ENCODE peak calls at places on chromosome 1, in five cellular contexts. B, E, J, W and M are unnamed samples.
A peak's percentile ranks its signal among the peaks of the same experiment; 100 is the strongest.

GRCh38 chr1:115978292-115978941 is 2.1 kb downstream of the SLC22A15 start:
- DNase-seq in W (no peak), E (no peak), J (no peak), B (no peak), M (no peak)

GRCh38 chr1:36359911-36360310 is 25.8 kb downstream of the STK40 start:
- DNase-seq in W (no peak), J (no peak), E (no peak), B (no peak), M (no peak)

GRCh38 chr1:20483833-20484525 is 2.0 kb downstream of the CAMK2N1 start:
- DNase-seq in J (no peak), E (peak; percentile 43), W (no peak), B (peak; percentile 16), M (no peak)

GRCh38 chr1:94805912-94806311 is 14.2 kb upstream of the SLC44A3 start:
- DNase-seq in W (peak; percentile 24), J (peak; percentile 30), B (peak; percentile 69), E (peak; percentile 64), M (no peak)

GRCh38 chr1:228018961-228019721 is 12.3 kb downstream of the WNT3A start:
- DNase-seq in W (no peak), B (peak; percentile 3), J (no peak), E (peak; percentile 2), M (no peak)

GRCh38 chr1:152756872-152757271 is 953 bp upstream of the KPRP start:
- DNase-seq in B (no peak), W (no peak), E (no peak), J (no peak), M (no peak)

GRCh38 chr1:223276029-223276428 is 87.9 kb downstream of the SUSD4 start:
- DNase-seq in W (no peak), J (no peak), B (no peak), E (no peak), M (no peak)

GRCh38 chr1:11648732-11649158 is 5.5 kb downstream of the FBXO2 start:
- DNase-seq in E (peak; percentile 71), J (peak; percentile 19), W (peak; percentile 43), B (peak; percentile 67), M (peak; percentile 33)

GRCh38 chr1:31497601-31498000 is 78.7 kb upstream of the TINAGL1 start:
- DNase-seq in E (no peak), J (no peak), W (no peak), B (no peak), M (no peak)

GRCh38 chr1:29650041-29650400 is 413.7 kb downstream of the PTPRU start:
- DNase-seq in J (no peak), B (no peak), E (no peak), W (no peak), M (no peak)

GRCh38 chr1:232922475-232922874 is 27.9 kb upstream of the NTPCR start:
- DNase-seq in J (no peak), B (no peak), W (no peak), E (no peak), M (no peak)

GRCh38 chr1:200211157-200211556 is 183.6 kb downstream of the NR5A2 start:
- DNase-seq in E (no peak), W (no peak), J (no peak), B (no peak), M (no peak)

GRCh38 chr1:65769621-65770020 is 23.1 kb upstream of the PDE4B start:
- DNase-seq in E (no peak), B (no peak), J (no peak), W (no peak), M (no peak)

GRCh38 chr1:48470506-48470905 is 1.5 kb downstream of the SPATA6 start:
- DNase-seq in J (no peak), B (peak; percentile 55), E (peak; percentile 15), W (no peak), M (no peak)